ENCODE peak calls at places on chromosomes 2 and 18, in five cellular contexts. U is AG04450, H is T-cell, X is IMR-90, Y is anterior cingulate cortex. T is an unnamed sample.

GRCh38 chr2:218344090-218344754 is 12.4 kb upstream of the CATIP start:
- DNase-seq in U (no peak), H (no peak), Y (no peak), X (no peak), T (peak)

GRCh38 chr2:219521066-219521880 is 7.0 kb downstream of the ASIC4 start:
- DNase-seq in H (no peak), U (no peak), Y (no peak), X (peak), T (no peak)

GRCh38 chr2:69013123-69013836 is at the start of gene ANTXR1:
- DNase-seq in X (peak), H (no peak), Y (peak), U (peak), T (peak)

GRCh38 chr2:55159037-55159651 is 72.9 kb downstream of the CLHC1 start:
- DNase-seq in U (no peak), X (no peak), H (no peak), Y (no peak), T (peak)

GRCh38 chr2:20103514-20103913 is 52.1 kb upstream of the LAPTM4A start:
- DNase-seq in U (no peak), H (no peak), X (peak), Y (no peak), T (no peak)

GRCh38 chr2:121386707-121387106 is 101.7 kb upstream of the TFCP2L1 start:
- DNase-seq in X (peak), Y (no peak), H (no peak), U (no peak), T (no peak)

GRCh38 chr2:175004980-175005832 is at the start of gene CHN1:
- DNase-seq in Y (peak), X (peak), H (peak), U (peak), T (peak)

GRCh38 chr2:121390082-121390481 is 105.1 kb upstream of the TFCP2L1 start:
- DNase-seq in X (no peak), H (no peak), U (no peak), Y (no peak), T (no peak)

GRCh38 chr2:199734651-199735050 is 116.3 kb downstream of the FTCDNL1 start:
- DNase-seq in X (no peak), H (no peak), U (no peak), Y (no peak), T (no peak)

GRCh38 chr2:691825-692224 is 14.6 kb upstream of the TMEM18 start:
- DNase-seq in U (no peak), H (no peak), Y (no peak), X (no peak), T (no peak)

GRCh38 chr2:64982932-64983331 is 6.3 kb upstream of the SLC1A4 start:
- DNase-seq in H (no peak), Y (no peak), U (no peak), X (no peak), T (no peak)

GRCh38 chr2:12347049-12347448 is 369.7 kb upstream of the TRIB2 start:
- DNase-seq in U (no peak), H (no peak), X (peak), Y (no peak), T (no peak)

GRCh38 chr2:51846796-51847195 is 814.9 kb upstream of the NRXN1 start:
- DNase-seq in H (no peak), U (no peak), X (peak), Y (no peak), T (no peak)

GRCh38 chr2:84494070-84494469 is 22.2 kb upstream of the DNAH6 start:
- DNase-seq in X (peak), Y (no peak), U (no peak), H (no peak), T (no peak)

GRCh38 chr2:132417430-132418035 is 928 bp downstream of the GPR39 start:
- DNase-seq in H (no peak), X (no peak), U (no peak), Y (no peak), T (peak)

GRCh38 chr18:11259421-11259820 is 110.1 kb upstream of the PIEZO2 start:
- DNase-seq in H (no peak), X (no peak), Y (no peak), U (no peak), T (no peak)

GRCh38 chr2:220994841-220995240 is 577.3 kb downstream of the EPHA4 start:
- DNase-seq in H (no peak), U (no peak), X (no peak), Y (no peak), T (no peak)

GRCh38 chr2:26848336-26849055 is 564 bp downstream of the DPYSL5 start:
- DNase-seq in Y (no peak), H (no peak), X (no peak), U (no peak), T (no peak)

GRCh38 chr2:113672297-113672696 is 45.2 kb downstream of the RABL2A start:
- DNase-seq in Y (no peak), X (no peak), H (no peak), U (no peak), T (no peak)

GRCh38 chr2:107529146-107529545 is 297.5 kb upstream of the RGPD4 start:
- DNase-seq in U (no peak), X (no peak), Y (no peak), H (no peak), T (no peak)

GRCh38 chr2:55986001-55986400 is 62.4 kb upstream of the EFEMP1 start:
- DNase-seq in Y (no peak), U (no peak), X (no peak), H (no peak), T (no peak)

GRCh38 chr2:54103454-54104314 is 11.7 kb upstream of the ACYP2 start:
- DNase-seq in U (no peak), Y (no peak), H (peak), X (peak), T (no peak)